ENCODE peak calls at places on chromosomes 3 and 15, in six cellular contexts. F, N, R, G, C and K are unnamed samples.
A peak's percentile ranks its signal among the peaks of the same experiment; 100 is the strongest.

GRCh38 chr3:99920530-99921376 is 103.1 kb downstream of the CMSS1 start:
- DNase-seq in R (peak; percentile 48), C (peak; percentile 87), N (peak; percentile 69), F (no peak), G (peak; percentile 32), K (no peak)

GRCh38 chr15:62491642-62492041 is 326.6 kb upstream of the C2CD4B start:
- DNase-seq in F (no peak), N (no peak), G (no peak), C (no peak), R (peak; percentile 78), K (no peak)

GRCh38 chr3:183539821-183540220 is 15.7 kb downstream of the KLHL6 start:
- DNase-seq in N (no peak), G (no peak), F (no peak), C (no peak), R (no peak), K (no peak)

GRCh38 chr3:10889206-10889960 is 73.4 kb downstream of the SLC6A11 start:
- DNase-seq in G (no peak), N (no peak), C (no peak), R (no peak), F (no peak), K (no peak)

GRCh38 chr3:189222927-189223706 is 51.3 kb downstream of the TPRG1 start:
- DNase-seq in R (no peak), F (no peak), C (no peak), N (no peak), G (no peak), K (no peak)

GRCh38 chr15:101054116-101054515 is 135.0 kb downstream of the LRRK1 start:
- DNase-seq in G (no peak), N (peak; percentile 15), R (no peak), F (no peak), C (no peak), K (peak; percentile 49)

GRCh38 chr3:133745981-133746721 is at the start of gene TF:
- DNase-seq in C (peak; percentile 61), R (peak; percentile 4), F (no peak), G (no peak), N (no peak), K (no peak)

GRCh38 chr15:71755571-71755970 is 54.8 kb upstream of the NR2E3 start:
- DNase-seq in C (no peak), G (no peak), F (no peak), R (no peak), N (no peak), K (no peak)

GRCh38 chr3:55690161-55690560 is 203.1 kb upstream of the WNT5A start:
- DNase-seq in G (peak; percentile 64), F (no peak), R (no peak), C (no peak), N (no peak), K (no peak)

GRCh38 chr3:152293607-152294006 is 24.9 kb downstream of the MBNL1 start:
- DNase-seq in F (no peak), R (no peak), C (no peak), G (no peak), N (no peak), K (no peak)
- H3K4me1 ChIP-seq in F (peaks cover 80% of the 10 kb centered on the region), R (peaks cover 10% of the 10 kb centered on the region), C (peaks cover 11% of the 10 kb centered on the region), G (peaks cover 7% of the 10 kb centered on the region), N (peaks cover 25% of the 10 kb centered on the region), K (peaks cover 79% of the 10 kb centered on the region)

DNA sequence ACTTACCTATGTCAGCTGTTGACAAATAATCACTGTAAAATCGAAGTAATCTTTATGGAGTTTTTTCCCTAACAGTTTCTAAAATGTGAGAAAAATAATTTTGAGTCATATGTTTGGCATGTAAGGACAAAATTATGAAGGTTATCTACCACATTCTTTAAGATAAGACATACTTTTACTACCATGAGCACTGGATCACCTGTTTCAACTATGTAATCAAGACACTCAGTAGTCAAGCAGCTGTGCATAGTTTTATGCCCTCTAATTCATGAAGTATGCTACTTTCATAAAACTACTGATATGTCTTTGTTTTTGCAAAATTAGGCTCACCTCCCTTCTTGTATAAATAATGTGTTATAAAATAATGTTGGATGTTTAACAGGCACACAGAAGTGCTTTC is 12.2 kb downstream of the FGF7 start:
- DNase-seq in R (peak; percentile 90), F (no peak), N (no peak), C (no peak), G (no peak), K (no peak)
- H3K4me1 ChIP-seq in R (peaks cover 6% of the 10 kb centered on the region), F (no peaks in the 10 kb centered on the region), N (peaks cover 19% of the 10 kb centered on the region), C (peaks cover 1% of the 10 kb centered on the region), G (no peaks in the 10 kb centered on the region), K (peaks cover 38% of the 10 kb centered on the region)

DNA sequence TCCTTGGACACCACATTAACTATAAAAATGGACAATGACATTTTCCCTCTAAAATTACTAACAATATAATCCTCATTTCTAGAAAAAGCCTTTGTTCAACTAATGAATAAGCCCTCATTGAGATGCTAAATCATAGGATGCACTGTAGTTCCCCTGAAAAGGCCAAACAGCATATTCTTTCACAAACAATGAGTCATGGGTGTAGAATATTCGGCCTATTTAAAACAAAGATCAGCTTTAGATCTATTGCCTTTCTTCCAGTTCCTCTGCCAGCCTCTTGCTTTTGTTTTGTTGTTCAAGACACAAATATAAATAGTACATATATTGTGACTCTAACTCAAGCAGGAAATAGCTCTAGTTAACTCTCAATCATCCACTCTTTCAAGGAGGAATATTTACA is 82.5 kb downstream of the ADAM10 start:
- DNase-seq in F (no peak), G (no peak), N (no peak), R (peak; percentile 20), C (no peak), K (no peak)
- H3K4me1 ChIP-seq in F (no peaks in the 10 kb centered on the region), G (peaks cover 22% of the 10 kb centered on the region), N (peaks cover 20% of the 10 kb centered on the region), R (no peaks in the 10 kb centered on the region), C (no peaks in the 10 kb centered on the region), K (no peaks in the 10 kb centered on the region)

GRCh38 chr3:143242691-143243090 is 123.1 kb downstream of the CHST2 start:
- DNase-seq in N (no peak), G (no peak), R (no peak), C (no peak), F (no peak), K (no peak)

GRCh38 chr3:143243686-143244085 is 124.1 kb downstream of the CHST2 start:
- DNase-seq in R (no peak), C (no peak), N (no peak), G (no peak), F (no peak), K (no peak)

GRCh38 chr3:143242101-143242500 is 122.5 kb downstream of the CHST2 start:
- DNase-seq in F (no peak), N (no peak), G (no peak), C (no peak), R (peak; percentile 73), K (no peak)

GRCh38 chr3:143245692-143246091 is 126.1 kb downstream of the CHST2 start:
- DNase-seq in N (no peak), C (no peak), F (no peak), R (no peak), G (no peak), K (peak; percentile 34)

DNA sequence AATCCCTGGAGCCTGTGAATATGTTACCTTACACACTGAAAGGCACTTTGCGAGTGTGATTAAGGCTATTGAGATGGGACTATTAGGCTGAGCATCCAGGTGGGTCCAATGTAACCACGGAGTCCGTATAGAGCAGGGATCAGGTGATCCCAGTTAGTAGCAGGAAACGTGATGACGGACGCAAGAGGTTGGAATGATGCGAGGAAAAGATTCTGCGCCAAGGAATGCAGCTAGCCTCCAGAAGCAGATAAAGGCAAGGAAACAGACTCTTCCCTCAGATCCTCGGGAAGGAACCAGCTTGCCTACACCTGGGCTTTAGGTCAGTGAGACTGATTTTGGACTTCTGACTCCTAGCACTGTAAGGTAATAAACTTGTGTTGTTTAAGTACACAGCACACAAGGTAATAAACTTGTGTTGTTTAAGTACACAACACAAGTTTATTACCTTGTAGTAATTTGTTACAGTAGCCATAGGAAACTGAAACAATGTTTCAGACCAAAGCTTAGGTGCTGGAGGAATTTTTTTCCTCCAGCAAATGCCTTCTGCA is 125.0 kb downstream of the CHST2 start:
- DNase-seq in G (no peak), F (no peak), R (no peak), N (no peak), C (no peak), K (no peak)
- H3K4me1 ChIP-seq in G (peaks cover 6% of the 10 kb centered on the region), F (no peaks in the 10 kb centered on the region), R (no peaks in the 10 kb centered on the region), N (no peaks in the 10 kb centered on the region), C (no peaks in the 10 kb centered on the region), K (peaks cover 14% of the 10 kb centered on the region)

GRCh38 chr3:33315826-33316225 is 38.6 kb downstream of the FBXL2 start:
- DNase-seq in G (no peak), R (peak; percentile 79), N (no peak), F (no peak), C (no peak), K (no peak)
- H3K4me1 ChIP-seq in G (no peaks in the 10 kb centered on the region), R (peaks cover 2% of the 10 kb centered on the region), N (peaks cover 8% of the 10 kb centered on the region), F (no peaks in the 10 kb centered on the region), C (no peaks in the 10 kb centered on the region), K (no peaks in the 10 kb centered on the region)

GRCh38 chr15:85439996-85440395 is 59.6 kb downstream of the AKAP13 start:
- DNase-seq in G (no peak), R (no peak), C (no peak), N (no peak), F (no peak), K (no peak)

GRCh38 chr15:85443593-85444328 is 63.4 kb downstream of the AKAP13 start:
- DNase-seq in R (peak; percentile 65), F (no peak), G (peak; percentile 53), C (no peak), N (no peak), K (no peak)

GRCh38 chr15:85444329-85444605 is 63.9 kb downstream of the AKAP13 start:
- DNase-seq in N (no peak), G (no peak), F (no peak), C (no peak), R (no peak), K (no peak)

GRCh38 chr15:85443046-85443445 is 62.6 kb downstream of the AKAP13 start:
- DNase-seq in F (no peak), R (no peak), C (no peak), G (no peak), N (no peak), K (no peak)

DNA sequence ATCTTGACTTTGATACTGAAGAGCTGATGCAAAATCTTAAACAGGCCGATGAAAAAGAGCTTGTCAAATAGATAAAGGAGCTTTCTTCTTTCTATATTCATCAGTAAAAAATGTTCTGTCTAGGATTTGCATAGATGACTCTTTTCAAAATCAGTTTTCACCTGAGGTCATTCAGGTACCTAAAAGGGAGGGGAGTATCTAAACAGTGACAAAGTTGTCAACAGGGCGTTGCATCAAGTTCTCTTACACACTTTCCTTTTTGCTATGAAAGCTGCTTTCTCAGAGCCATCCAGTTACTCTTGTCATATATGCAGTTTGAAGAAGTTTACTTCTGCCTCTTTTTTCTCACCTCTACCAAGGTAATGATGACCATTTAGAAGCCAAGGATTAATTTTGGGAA is 60.0 kb downstream of the AKAP13 start:
- DNase-seq in N (no peak), R (no peak), C (no peak), G (no peak), F (no peak), K (no peak)
- H3K4me1 ChIP-seq in N (peaks cover 27% of the 10 kb centered on the region), R (no peaks in the 10 kb centered on the region), C (no peaks in the 10 kb centered on the region), G (peaks cover 31% of the 10 kb centered on the region), F (peaks cover 45% of the 10 kb centered on the region), K (peaks cover 35% of the 10 kb centered on the region)

GRCh38 chr15:90058308-90058707 is 44.0 kb downstream of the IDH2 start:
- DNase-seq in F (no peak), R (no peak), G (no peak), C (no peak), N (no peak), K (no peak)
- H3K4me1 ChIP-seq in F (peaks cover 25% of the 10 kb centered on the region), R (no peaks in the 10 kb centered on the region), G (peaks cover 37% of the 10 kb centered on the region), C (peaks cover 2% of the 10 kb centered on the region), N (no peaks in the 10 kb centered on the region), K (peaks cover 43% of the 10 kb centered on the region)

GRCh38 chr3:187024561-187025226 is 94.4 kb downstream of the ST6GAL1 start:
- DNase-seq in N (no peak), C (no peak), G (no peak), F (no peak), R (no peak), K (no peak)
- H3K4me1 ChIP-seq in N (peaks cover 15% of the 10 kb centered on the region), C (peaks cover 7% of the 10 kb centered on the region), G (peaks cover 7% of the 10 kb centered on the region), F (peaks cover 44% of the 10 kb centered on the region), R (no peaks in the 10 kb centered on the region), K (no peaks in the 10 kb centered on the region)

GRCh38 chr15:64854526-64854925 is 12.8 kb downstream of the PLEKHO2 start:
- DNase-seq in G (peak; percentile 1), N (no peak), R (no peak), C (peak; percentile 81), F (no peak), K (no peak)
- H3K4me1 ChIP-seq in G (peaks cover 32% of the 10 kb centered on the region), N (no peaks in the 10 kb centered on the region), R (peaks cover 73% of the 10 kb centered on the region), C (peaks cover 57% of the 10 kb centered on the region), F (peaks cover 31% of the 10 kb centered on the region), K (peaks cover 93% of the 10 kb centered on the region)